ENCODE peak calls at places on chromosome 19, in four cellular contexts. K is mesenchymal stem cell, D is IMR-90, U is H1. S is an unnamed sample.

GRCh38 chr19:37778613-37779138 is 710 bp downstream of the ZNF573 start:
- DNase-seq in U (no peak), K (peak; percentile 16), D (peak; percentile 0), S (peak; percentile 1)

GRCh38 chr19:1063909-1064660 is 2.9 kb upstream of the ARHGAP45 start:
- DNase-seq in K (no peak), U (peak; percentile 76), D (no peak), S (no peak)

GRCh38 chr19:23070353-23070781 is 46.5 kb upstream of the ZNF730 start:
- DNase-seq in U (peak; percentile 60), K (no peak), D (peak; percentile 15), S (no peak)

GRCh38 chr19:18741566-18742121 is 49.5 kb downstream of the COMP start:
- DNase-seq in K (peak; percentile 20), U (no peak), D (no peak), S (no peak)

GRCh38 chr19:4061178-4061682 is 5.5 kb downstream of the ZBTB7A start:
- DNase-seq in K (no peak), U (no peak), D (no peak), S (no peak)

GRCh38 chr19:55437410-55437809 is 5.7 kb downstream of the SHISA7 start:
- DNase-seq in D (peak; percentile 56), U (peak; percentile 87), K (peak; percentile 70), S (peak; percentile 78)

GRCh38 chr19:46958542-46958941 is 61.1 kb upstream of the NPAS1 start:
- DNase-seq in D (peak; percentile 52), U (no peak), K (peak; percentile 86), S (no peak)

GRCh38 chr19:38617764-38618589 is at the start of gene MAP4K1:
- DNase-seq in U (no peak), K (no peak), D (no peak), S (no peak)

GRCh38 chr19:2361259-2362038 is 1.4 kb downstream of the TMPRSS9 start:
- DNase-seq in U (no peak), D (no peak), K (no peak), S (no peak)

GRCh38 chr19:49475191-49475932 is 1.3 kb downstream of the FLT3LG start:
- DNase-seq in D (no peak), U (no peak), K (no peak), S (no peak)

GRCh38 chr19:16587031-16588023 is 15.1 kb upstream of the SLC35E1 start:
- DNase-seq in K (peak; percentile 82), D (peak; percentile 67), U (no peak), S (no peak)

GRCh38 chr19:12521996-12522395 is 29.3 kb downstream of the ZNF564 start:
- DNase-seq in D (no peak), K (no peak), U (peak; percentile 53), S (no peak)

GRCh38 chr19:14840206-14840605 is 5.2 kb upstream of the OR7A5 start:
- DNase-seq in K (no peak), D (no peak), U (no peak), S (no peak)

GRCh38 chr19:33194884-33195710 is 967 bp downstream of the LRP3 start:
- DNase-seq in K (peak; percentile 66), U (peak; percentile 73), D (peak; percentile 48), S (no peak)

GRCh38 chr19:55454787-55455243 is 6.6 kb downstream of the ISOC2 start:
- DNase-seq in K (peak; percentile 48), U (peak; percentile 83), D (peak; percentile 22), S (no peak)

GRCh38 chr19:6378036-6378435 is 2.3 kb upstream of the PSPN start:
- DNase-seq in U (no peak), D (peak; percentile 41), K (peak; percentile 27), S (no peak)

GRCh38 chr19:48111280-48111679 is 663 bp upstream of the PLA2G4C start:
- DNase-seq in D (no peak), K (no peak), U (no peak), S (no peak)

GRCh38 chr19:49591731-49592485 is 926 bp downstream of the PRR12 start:
- DNase-seq in K (peak; percentile 66), U (peak; percentile 79), D (peak; percentile 26), S (no peak)

GRCh38 chr19:58252102-58252685 is 23.5 kb downstream of the ZNF544 start:
- DNase-seq in K (peak; percentile 17), D (no peak), U (no peak), S (no peak)

GRCh38 chr19:12655546-12655945 is 11.0 kb downstream of the MAN2B1 start:
- DNase-seq in K (no peak), D (no peak), U (no peak), S (no peak)

GRCh38 chr19:46624958-46625661 is at the start of gene PTGIR:
- DNase-seq in D (peak; percentile 78), K (peak; percentile 96), U (no peak), S (no peak)

GRCh38 chr19:30160996-30161655 is 211.1 kb upstream of the ZNF536 start:
- DNase-seq in K (no peak), D (no peak), U (peak; percentile 17), S (no peak)

GRCh38 chr19:19997656-19998268 is 41.5 kb downstream of the ZNF682 start:
- DNase-seq in D (no peak), U (peak; percentile 90), K (no peak), S (no peak)

DNA sequence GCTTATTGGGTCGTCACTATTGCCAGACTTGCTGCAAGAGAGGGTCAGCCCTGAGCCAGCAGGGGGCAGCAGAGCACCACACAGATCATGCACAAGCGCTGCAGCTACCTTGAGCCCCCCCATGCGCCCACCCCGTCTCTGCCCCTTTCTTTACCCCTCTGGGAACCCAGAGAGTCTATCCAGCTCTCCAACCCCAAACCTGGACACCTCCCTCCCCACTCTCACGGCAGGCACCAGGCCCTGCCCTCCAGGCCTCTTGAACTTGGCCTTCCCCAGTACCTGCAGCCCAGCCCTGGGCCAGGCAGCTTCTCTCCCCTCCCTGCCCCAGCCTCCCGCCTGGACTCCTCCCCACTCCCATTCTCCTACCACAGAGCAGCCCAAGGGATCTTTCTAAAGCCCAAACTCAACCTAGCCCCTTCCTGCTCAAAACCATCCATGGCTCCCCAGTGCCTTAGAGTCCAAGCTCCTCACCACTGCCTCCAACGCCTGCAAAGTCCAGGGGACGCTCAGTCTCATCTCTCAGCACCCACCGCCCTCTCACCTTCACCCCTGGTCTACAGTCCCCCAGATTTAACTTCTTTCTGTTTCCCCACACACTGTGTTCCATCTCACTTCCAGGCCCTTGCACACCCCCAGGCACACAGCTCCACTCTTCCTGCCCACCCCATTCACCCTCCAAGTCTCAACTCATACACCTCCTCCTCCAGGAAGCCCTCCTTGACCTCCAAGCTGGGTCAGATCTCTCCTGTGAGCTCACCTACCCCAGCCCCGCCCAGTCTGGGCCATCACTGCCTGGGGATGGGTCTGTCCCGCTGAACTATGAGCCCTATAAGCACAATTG is 9.4 kb upstream of the CEACAM16 start:
- DNase-seq in D (peak; percentile 72), U (peak; percentile 96), K (peak; percentile 66), S (peak; percentile 75)
- H3K27ac ChIP-seq in D (no peak overlapping the region), U (no peak overlapping the region), K (no peak overlapping the region), S (no peak overlapping the region)

GRCh38 chr19:28539759-28540158 is 673.2 kb downstream of the UQCRFS1 start:
- DNase-seq in U (no peak), K (no peak), D (no peak), S (no peak)
- H2AFZ ChIP-seq in U (no peak overlapping the region), K (no peak overlapping the region), D (no peak overlapping the region), S (no peak overlapping the region)

GRCh38 chr19:56839665-56840451 is 668 bp downstream of the PEG3 start:
- DNase-seq in K (no peak), U (no peak), D (no peak), S (peak; percentile 92)

GRCh38 chr19:56841194-56841546 is 644 bp upstream of the PEG3 start:
- DNase-seq in D (no peak), K (no peak), U (no peak), S (no peak)

GRCh38 chr19:56838930-56839664 is 1.4 kb downstream of the PEG3 start:
- DNase-seq in K (no peak), D (no peak), U (no peak), S (peak; percentile 96)

GRCh38 chr19:56842421-56842820 is 1.9 kb upstream of the PEG3 start:
- DNase-seq in U (no peak), K (no peak), D (no peak), S (no peak)

DNA sequence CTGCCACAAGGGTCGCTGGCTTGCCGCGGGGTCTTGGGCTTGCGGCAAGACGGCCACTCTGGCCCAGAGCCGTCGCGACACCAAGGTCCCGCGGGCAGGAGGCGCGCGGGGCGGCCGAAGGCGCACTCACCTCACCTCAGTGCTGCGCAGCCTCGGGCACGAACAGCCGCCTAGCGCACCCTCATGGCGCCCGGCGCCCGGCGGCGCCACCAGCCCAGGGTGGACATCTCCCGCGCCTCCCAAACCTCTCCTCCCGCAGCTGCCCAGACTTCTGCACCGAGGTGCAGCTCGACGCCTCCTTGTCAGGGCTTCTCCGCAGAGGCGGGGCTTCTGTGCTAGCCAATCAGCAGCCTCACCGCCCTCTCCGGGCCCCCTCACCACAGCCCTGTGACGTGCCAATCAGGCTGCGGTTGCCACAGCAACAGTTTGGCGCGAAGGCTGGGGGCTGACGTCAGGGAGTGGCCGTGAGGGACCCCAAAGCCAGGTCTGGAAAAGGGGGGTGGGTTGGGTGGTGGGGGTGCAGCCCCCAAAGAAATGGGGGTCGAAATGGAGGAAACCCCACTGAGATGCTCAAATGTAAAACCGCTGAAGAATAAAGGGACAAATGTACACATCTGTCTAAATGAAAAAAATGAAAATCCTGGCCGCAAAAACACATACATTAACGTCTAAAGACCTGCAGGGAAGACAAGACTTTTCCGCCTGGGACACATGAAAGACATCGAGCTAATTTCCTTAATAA is at the start of the genes PEG3 and ZIM2:
- DNase-seq in D (no peak), K (no peak), U (no peak), S (peak; percentile 82)
- H2BK5ac ChIP-seq in D (no peak within 1 kb of the TSS), K (no peak within 1 kb of the TSS), U (no peak within 1 kb of the TSS), S (no peak within 1 kb of the TSS)

DNA sequence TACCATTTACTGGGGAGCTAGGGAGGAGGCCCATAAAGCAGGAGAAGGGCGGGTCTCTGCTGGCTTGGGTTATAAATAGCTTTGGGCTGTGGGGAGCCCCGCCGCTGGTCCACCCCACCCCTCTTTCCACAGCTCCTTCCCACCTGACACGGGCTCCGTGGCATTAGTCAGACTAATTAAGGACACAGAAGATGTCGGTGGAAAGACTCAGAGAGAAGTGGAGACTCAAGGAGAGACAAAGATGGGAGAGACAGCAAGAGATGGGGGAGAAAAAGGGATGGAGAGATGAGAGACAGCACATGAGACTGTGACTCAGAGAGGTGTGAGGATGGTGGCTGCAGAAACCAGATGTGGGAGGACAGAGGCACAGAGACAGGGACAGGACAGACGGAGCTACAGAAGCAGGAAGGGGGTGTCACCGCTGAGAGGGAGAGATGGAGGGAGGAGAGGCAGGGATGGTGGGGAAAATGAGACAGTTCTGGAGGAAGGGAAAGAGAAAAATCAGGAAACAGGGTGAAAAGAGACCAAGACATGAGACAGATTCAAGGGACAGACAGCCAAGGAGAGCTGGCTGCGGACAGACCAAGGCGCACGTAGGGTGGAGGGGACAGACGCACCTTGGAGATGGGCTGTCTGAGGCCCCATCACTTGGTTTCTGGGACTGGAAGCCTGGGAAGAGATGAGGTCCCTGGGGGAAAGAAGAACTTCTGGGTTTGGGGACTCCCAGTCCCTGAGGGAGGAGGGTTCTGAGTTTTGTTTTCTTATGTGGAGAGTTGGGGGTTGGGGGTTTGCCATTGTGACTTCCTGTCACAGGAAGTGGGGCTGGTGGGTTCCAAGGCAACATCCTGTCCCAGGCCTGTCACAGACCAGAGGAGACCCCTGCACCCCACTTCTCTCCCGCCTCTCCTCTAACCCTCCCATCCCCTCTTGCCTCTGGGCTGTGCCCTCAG is 4.1 kb downstream of the ARHGEF1 start:
- DNase-seq in U (no peak), K (no peak), D (no peak), S (no peak)
- H3K27ac ChIP-seq in U (peak overlapping the region; percentile 15), K (peak overlapping the region; percentile 32), D (no peak overlapping the region), S (no peak overlapping the region)

S was measured in neuronal stem cell.